ENCODE peak calls at places on chromosome 19, in nine cellular contexts. H is activated CD4-positive, alpha-beta memory T cell treated with anti-CD3 and anti-CD28 coated beads, Interleukin-2, amount 10 ng/mL, durations not matched to agents 7 days and 5 days; S is stimulated activated CD4-positive, alpha-beta T cell treated with anti-CD3 and anti-CD28 coated beads, TNF-alpha, amount 100 ng/mL, for 48 hours; Z is B cell; Y is IMR-90; V is stimulated activated naive B cell treated with anti-CD40 and anti-IgM and Interleukin-4, amounts not matched to agents 10 μg/mL and 1 μg/mL and 100 μg/mL, for 72 hours; P is DMS153; K is T-cell; M is stimulated activated CD8-positive, alpha-beta memory T cell treated with anti-CD3 and anti-CD28 coated beads, Interleukin-7, amount 100 ng/mL, for 1 hour. N is an unnamed sample.

GRCh38 chr19:40630571-40631160 is 29.5 kb downstream of the LTBP4 start:
- DNase-seq in P (no peak), K (no peak), Z (no peak), M (no peak), H (no peak), V (no peak), S (no peak), Y (no peak), N (no peak)

GRCh38 chr19:42185281-42185680 is 32.2 kb downstream of the DEDD2 start:
- DNase-seq in Y (peak; percentile 28), H (peak; percentile 71), P (peak; percentile 45), Z (no peak), S (no peak), K (no peak), M (no peak), V (no peak), N (no peak)

GRCh38 chr19:44005968-44006367 is 3.2 kb downstream of the ZNF230 start:
- DNase-seq in K (no peak), S (no peak), V (no peak), P (no peak), M (no peak), H (no peak), Z (no peak), Y (peak; percentile 23), N (no peak)

GRCh38 chr19:40785526-40785925 is 7.5 kb downstream of the RAB4B start:
- DNase-seq in V (no peak), Z (no peak), P (no peak), Y (no peak), S (no peak), H (no peak), M (no peak), K (no peak), N (no peak)

GRCh38 chr19:2230807-2231533 is 5.2 kb downstream of the PLEKHJ1 start:
- DNase-seq in M (no peak), K (no peak), P (no peak), H (no peak), Z (no peak), V (no peak), Y (no peak), S (no peak), N (no peak)

GRCh38 chr19:11581740-11582139 is 4.3 kb upstream of the ACP5 start:
- DNase-seq in H (peak; percentile 48), V (peak; percentile 94), P (no peak), S (peak; percentile 48), M (no peak), Z (peak; percentile 87), Y (peak; percentile 52), K (peak; percentile 27), N (peak; percentile 89)

GRCh38 chr19:7888145-7888825 is at the start of gene LRRC8E:
- DNase-seq in M (no peak), K (peak; percentile 35), S (no peak), Z (no peak), Y (peak; percentile 55), P (no peak), H (peak; percentile 37), V (no peak), N (no peak)

GRCh38 chr19:52963229-52963760 is 614 bp upstream of the ZNF816 start:
- DNase-seq in V (no peak), M (no peak), Y (no peak), K (no peak), H (peak; percentile 21), S (no peak), Z (no peak), P (peak; percentile 40), N (peak; percentile 79)

GRCh38 chr19:16273005-16273404 is 51.6 kb upstream of the KLF2 start:
- DNase-seq in Z (no peak), K (no peak), H (no peak), P (no peak), S (no peak), V (no peak), Y (no peak), M (no peak), N (no peak)

N was measured in spleen.